ENCODE peak calls at places on chromosomes 16 and 17, in ten cellular contexts. One of them, this sample, is unnamed.

GRCh38 chr16:8572919-8573724 is 17.2 kb downstream of the TMEM114 start:
- DNase-seq in testis: peak
- DNase-seq in right lobe of liver: no peak
- DNase-seq in breast epithelium: no peak
- DNase-seq in CD8-positive, alpha-beta T cell: no peak
- DNase-seq in AG04450: no peak
- DNase-seq in lower lobe of right lung: no peak
- DNase-seq in OCI-LY7: peak
- DNase-seq in cardiac fibroblast: peak
- DNase-seq in mucosa of descending colon: no peak
- DNase-seq in this sample: no peak

GRCh38 chr16:53502331-53503269 is at the start of gene AKTIP:
- DNase-seq in testis: peak
- DNase-seq in right lobe of liver: no peak
- DNase-seq in breast epithelium: peak
- DNase-seq in CD8-positive, alpha-beta T cell: no peak
- DNase-seq in AG04450: no peak
- DNase-seq in lower lobe of right lung: peak
- DNase-seq in OCI-LY7: peak
- DNase-seq in cardiac fibroblast: peak
- DNase-seq in mucosa of descending colon: peak
- DNase-seq in this sample: no peak

GRCh38 chr16:82119405-82119804 is 50.6 kb downstream of the MPHOSPH6 start:
- DNase-seq in testis: no peak
- DNase-seq in right lobe of liver: no peak
- DNase-seq in breast epithelium: no peak
- DNase-seq in CD8-positive, alpha-beta T cell: no peak
- DNase-seq in AG04450: no peak
- DNase-seq in lower lobe of right lung: no peak
- DNase-seq in OCI-LY7: no peak
- DNase-seq in cardiac fibroblast: no peak
- DNase-seq in mucosa of descending colon: no peak
- DNase-seq in this sample: no peak

GRCh38 chr16:78768723-78769122 is 669.3 kb downstream of the WWOX start:
- DNase-seq in testis: no peak
- DNase-seq in right lobe of liver: no peak
- DNase-seq in breast epithelium: no peak
- DNase-seq in CD8-positive, alpha-beta T cell: no peak
- DNase-seq in AG04450: no peak
- DNase-seq in lower lobe of right lung: no peak
- DNase-seq in OCI-LY7: no peak
- DNase-seq in cardiac fibroblast: no peak
- DNase-seq in mucosa of descending colon: no peak
- DNase-seq in this sample: no peak

GRCh38 chr17:27776882-27777624 is 23.3 kb downstream of the NOS2 start:
- DNase-seq in testis: no peak
- DNase-seq in right lobe of liver: no peak
- DNase-seq in breast epithelium: no peak
- DNase-seq in CD8-positive, alpha-beta T cell: no peak
- DNase-seq in AG04450: no peak
- DNase-seq in lower lobe of right lung: peak
- DNase-seq in OCI-LY7: no peak
- DNase-seq in cardiac fibroblast: no peak
- DNase-seq in mucosa of descending colon: no peak
- DNase-seq in this sample: no peak

GRCh38 chr17:2598166-2598565 is 4.7 kb downstream of the PAFAH1B1 start:
- DNase-seq in testis: no peak
- DNase-seq in right lobe of liver: no peak
- DNase-seq in breast epithelium: no peak
- DNase-seq in CD8-positive, alpha-beta T cell: no peak
- DNase-seq in AG04450: no peak
- DNase-seq in lower lobe of right lung: no peak
- DNase-seq in OCI-LY7: no peak
- DNase-seq in cardiac fibroblast: peak
- DNase-seq in mucosa of descending colon: no peak
- DNase-seq in this sample: peak

GRCh38 chr17:8632087-8632486 is 1.6 kb upstream of the MYH10 start:
- DNase-seq in testis: no peak
- DNase-seq in right lobe of liver: no peak
- DNase-seq in breast epithelium: no peak
- DNase-seq in CD8-positive, alpha-beta T cell: no peak
- DNase-seq in AG04450: no peak
- DNase-seq in lower lobe of right lung: no peak
- DNase-seq in OCI-LY7: peak
- DNase-seq in cardiac fibroblast: no peak
- DNase-seq in mucosa of descending colon: no peak
- DNase-seq in this sample: no peak

GRCh38 chr17:63974594-63975192 is 2.0 kb upstream of the SCN4A start:
- DNase-seq in testis: no peak
- DNase-seq in right lobe of liver: no peak
- DNase-seq in breast epithelium: no peak
- DNase-seq in CD8-positive, alpha-beta T cell: no peak
- DNase-seq in AG04450: no peak
- DNase-seq in lower lobe of right lung: no peak
- DNase-seq in OCI-LY7: no peak
- DNase-seq in cardiac fibroblast: peak
- DNase-seq in mucosa of descending colon: no peak
- DNase-seq in this sample: no peak

GRCh38 chr16:80889779-80890359 is 85.5 kb upstream of the CDYL2 start:
- DNase-seq in testis: no peak
- DNase-seq in right lobe of liver: no peak
- DNase-seq in breast epithelium: no peak
- DNase-seq in CD8-positive, alpha-beta T cell: no peak
- DNase-seq in AG04450: no peak
- DNase-seq in lower lobe of right lung: no peak
- DNase-seq in OCI-LY7: no peak
- DNase-seq in cardiac fibroblast: no peak
- DNase-seq in mucosa of descending colon: no peak
- DNase-seq in this sample: no peak

GRCh38 chr17:77508047-77508715 is 367.4 kb downstream of the SEC14L1 start:
- DNase-seq in testis: peak
- DNase-seq in right lobe of liver: peak
- DNase-seq in breast epithelium: no peak
- DNase-seq in CD8-positive, alpha-beta T cell: no peak
- DNase-seq in AG04450: no peak
- DNase-seq in lower lobe of right lung: no peak
- DNase-seq in OCI-LY7: no peak
- DNase-seq in cardiac fibroblast: no peak
- DNase-seq in mucosa of descending colon: no peak
- DNase-seq in this sample: no peak

GRCh38 chr16:70437582-70438324 is 1.1 kb downstream of the ST3GAL2 start:
- DNase-seq in testis: no peak
- DNase-seq in right lobe of liver: no peak
- DNase-seq in breast epithelium: no peak
- DNase-seq in CD8-positive, alpha-beta T cell: no peak
- DNase-seq in AG04450: no peak
- DNase-seq in lower lobe of right lung: no peak
- DNase-seq in OCI-LY7: peak
- DNase-seq in cardiac fibroblast: peak
- DNase-seq in mucosa of descending colon: no peak
- DNase-seq in this sample: no peak

DNA sequence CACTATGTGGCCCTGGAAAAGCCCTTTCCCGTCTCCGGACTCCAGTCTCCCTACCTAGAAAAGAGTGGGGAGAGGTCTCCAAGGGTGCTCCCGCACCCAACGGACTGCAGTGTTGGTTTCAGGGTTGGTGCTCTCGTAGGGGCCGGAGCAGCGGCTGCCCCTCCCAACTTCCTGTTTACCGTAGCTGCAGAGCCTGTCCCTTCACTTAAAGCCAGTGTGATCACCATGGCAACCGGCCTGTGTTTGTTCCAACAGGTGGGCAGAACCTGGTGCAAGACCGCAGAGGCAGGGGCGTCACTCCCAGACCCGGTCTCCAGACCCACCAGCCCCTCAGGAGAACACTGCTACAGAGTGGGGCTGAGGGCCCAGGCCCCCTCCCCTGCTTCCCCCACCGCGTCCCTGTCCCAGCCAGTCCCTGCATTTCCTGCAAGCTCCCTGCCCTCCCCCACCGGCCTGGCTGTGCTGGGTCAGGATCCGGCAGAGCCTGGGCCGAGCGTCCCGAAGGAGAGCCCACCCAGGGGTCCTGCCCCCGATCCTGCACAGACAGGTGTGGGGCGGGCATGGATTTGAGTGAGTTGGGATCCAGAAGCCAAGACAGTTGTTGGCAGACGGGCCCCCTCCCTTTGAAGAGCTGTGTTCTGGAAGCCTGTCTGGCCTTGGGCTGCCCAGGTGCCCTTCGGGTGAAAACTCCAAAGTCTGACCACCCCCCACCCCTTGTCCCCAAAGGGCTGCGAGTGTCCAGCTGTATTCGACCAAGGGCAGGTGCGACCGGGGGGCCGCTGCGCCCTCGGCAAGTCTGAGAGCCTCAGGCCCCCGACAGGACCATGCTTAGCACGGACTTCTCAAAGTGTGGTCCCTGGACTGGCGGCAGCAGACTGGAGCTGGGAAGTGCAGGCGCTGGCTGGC is 1.5 kb upstream of the BAIAP3 start:
- DNase-seq in testis: no peak
- DNase-seq in right lobe of liver: peak
- DNase-seq in breast epithelium: peak
- DNase-seq in CD8-positive, alpha-beta T cell: peak
- DNase-seq in AG04450: no peak
- DNase-seq in lower lobe of right lung: peak
- DNase-seq in OCI-LY7: peak
- DNase-seq in cardiac fibroblast: peak
- DNase-seq in mucosa of descending colon: peak
- DNase-seq in this sample: no peak
- H3K4me3 ChIP-seq in testis: no peak
- H3K4me3 ChIP-seq in right lobe of liver: no peak
- H3K4me3 ChIP-seq in breast epithelium: peak
- H3K4me3 ChIP-seq in CD8-positive, alpha-beta T cell: peak
- H3K4me3 ChIP-seq in AG04450: no peak
- H3K4me3 ChIP-seq in lower lobe of right lung: peak
- H3K4me3 ChIP-seq in OCI-LY7: peak
- H3K4me3 ChIP-seq in cardiac fibroblast: no peak
- H3K4me3 ChIP-seq in mucosa of descending colon: no peak
- H3K4me3 ChIP-seq in this sample: no peak

GRCh38 chr17:54749157-54749556 is 151.5 kb upstream of the TOM1L1 start:
- DNase-seq in testis: no peak
- DNase-seq in right lobe of liver: no peak
- DNase-seq in breast epithelium: no peak
- DNase-seq in CD8-positive, alpha-beta T cell: no peak
- DNase-seq in AG04450: no peak
- DNase-seq in lower lobe of right lung: no peak
- DNase-seq in OCI-LY7: no peak
- DNase-seq in cardiac fibroblast: no peak
- DNase-seq in mucosa of descending colon: no peak
- DNase-seq in this sample: no peak
- TF ChIP-seq CTCF in testis: no peak
- TF ChIP-seq CTCF in right lobe of liver: no peak
- TF ChIP-seq CTCF in breast epithelium: no peak
- TF ChIP-seq CTCF in CD8-positive, alpha-beta T cell: no peak
- TF ChIP-seq CTCF in AG04450: no peak
- TF ChIP-seq CTCF in lower lobe of right lung: no peak
- TF ChIP-seq CTCF in OCI-LY7: no peak
- TF ChIP-seq CTCF in cardiac fibroblast: no peak
- TF ChIP-seq CTCF in mucosa of descending colon: no peak
- TF ChIP-seq CTCF in this sample: no peak

GRCh38 chr16:55184619-55185018 is 139.4 kb upstream of the IRX6 start:
- DNase-seq in testis: no peak
- DNase-seq in right lobe of liver: no peak
- DNase-seq in breast epithelium: no peak
- DNase-seq in CD8-positive, alpha-beta T cell: no peak
- DNase-seq in AG04450: no peak
- DNase-seq in lower lobe of right lung: no peak
- DNase-seq in OCI-LY7: no peak
- DNase-seq in cardiac fibroblast: no peak
- DNase-seq in mucosa of descending colon: no peak
- DNase-seq in this sample: no peak

GRCh38 chr16:55179858-55180585 is 144.0 kb upstream of the IRX6 start:
- DNase-seq in testis: no peak
- DNase-seq in right lobe of liver: no peak
- DNase-seq in breast epithelium: no peak
- DNase-seq in CD8-positive, alpha-beta T cell: no peak
- DNase-seq in AG04450: no peak
- DNase-seq in lower lobe of right lung: peak
- DNase-seq in OCI-LY7: no peak
- DNase-seq in cardiac fibroblast: no peak
- DNase-seq in mucosa of descending colon: no peak
- DNase-seq in this sample: no peak

GRCh38 chr16:55189179-55189578 is 134.8 kb upstream of the IRX6 start:
- DNase-seq in testis: no peak
- DNase-seq in right lobe of liver: no peak
- DNase-seq in breast epithelium: no peak
- DNase-seq in CD8-positive, alpha-beta T cell: no peak
- DNase-seq in AG04450: no peak
- DNase-seq in lower lobe of right lung: no peak
- DNase-seq in OCI-LY7: no peak
- DNase-seq in cardiac fibroblast: no peak
- DNase-seq in mucosa of descending colon: no peak
- DNase-seq in this sample: no peak

DNA sequence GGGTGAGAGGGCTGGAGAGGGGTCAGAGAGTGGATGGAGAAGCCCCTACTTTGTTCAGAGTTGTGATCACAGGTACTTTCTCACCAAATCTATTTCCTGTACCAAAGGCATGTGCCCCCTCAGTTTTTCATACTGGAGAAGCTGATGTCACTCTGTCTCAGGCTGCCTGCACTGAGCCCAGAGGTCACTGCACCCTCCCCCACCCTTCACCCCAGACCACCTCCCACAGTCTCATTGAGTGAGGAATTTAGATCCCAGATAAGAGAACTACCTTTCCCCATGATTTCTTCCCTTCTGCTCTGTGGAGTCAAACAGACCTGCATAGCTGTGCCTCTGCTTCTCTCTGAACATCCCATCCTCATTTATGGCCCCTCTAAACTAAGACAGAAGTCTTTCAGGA is 140.0 kb upstream of the IRX6 start:
- DNase-seq in testis: no peak
- DNase-seq in right lobe of liver: no peak
- DNase-seq in breast epithelium: no peak
- DNase-seq in CD8-positive, alpha-beta T cell: no peak
- DNase-seq in AG04450: no peak
- DNase-seq in lower lobe of right lung: no peak
- DNase-seq in OCI-LY7: no peak
- DNase-seq in cardiac fibroblast: no peak
- DNase-seq in mucosa of descending colon: no peak
- DNase-seq in this sample: no peak
- H3K4me3 ChIP-seq in testis: no peak
- H3K4me3 ChIP-seq in right lobe of liver: no peak
- H3K4me3 ChIP-seq in breast epithelium: no peak
- H3K4me3 ChIP-seq in CD8-positive, alpha-beta T cell: no peak
- H3K4me3 ChIP-seq in AG04450: no peak
- H3K4me3 ChIP-seq in lower lobe of right lung: no peak
- H3K4me3 ChIP-seq in OCI-LY7: no peak
- H3K4me3 ChIP-seq in cardiac fibroblast: no peak
- H3K4me3 ChIP-seq in mucosa of descending colon: no peak
- H3K4me3 ChIP-seq in this sample: no peak

DNA sequence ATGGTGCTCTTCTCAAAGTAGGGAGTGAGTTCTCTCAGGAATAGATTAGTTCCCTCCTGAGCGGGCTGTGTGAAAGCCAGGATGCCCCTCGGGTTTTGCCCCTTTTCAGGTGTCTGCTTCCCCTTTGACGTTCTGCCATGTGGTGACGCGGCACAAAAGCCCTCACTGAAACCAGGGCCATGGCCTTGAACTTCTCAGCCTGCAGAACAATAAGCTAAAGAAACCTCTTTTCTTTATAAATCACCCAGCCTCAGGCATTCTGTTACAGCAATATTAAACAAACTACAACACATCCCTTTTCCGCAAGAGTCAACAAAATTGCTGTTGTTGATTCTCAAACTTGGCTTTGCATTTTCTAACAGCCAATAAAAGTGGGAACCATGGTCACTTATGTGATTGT is 15.5 kb upstream of the CACNG5 start:
- DNase-seq in testis: no peak
- DNase-seq in right lobe of liver: no peak
- DNase-seq in breast epithelium: no peak
- DNase-seq in CD8-positive, alpha-beta T cell: no peak
- DNase-seq in AG04450: no peak
- DNase-seq in lower lobe of right lung: no peak
- DNase-seq in OCI-LY7: no peak
- DNase-seq in cardiac fibroblast: no peak
- DNase-seq in mucosa of descending colon: no peak
- DNase-seq in this sample: no peak
- TF ChIP-seq CTCF in testis: no peak
- TF ChIP-seq CTCF in right lobe of liver: no peak
- TF ChIP-seq CTCF in breast epithelium: no peak
- TF ChIP-seq CTCF in CD8-positive, alpha-beta T cell: no peak
- TF ChIP-seq CTCF in AG04450: no peak
- TF ChIP-seq CTCF in lower lobe of right lung: no peak
- TF ChIP-seq CTCF in OCI-LY7: no peak
- TF ChIP-seq CTCF in cardiac fibroblast: no peak
- TF ChIP-seq CTCF in mucosa of descending colon: no peak
- TF ChIP-seq CTCF in this sample: no peak